ENCODE peak calls at places on chromosomes 1 and 21, in eight cellular contexts. One of them, this sample, is unnamed.

GRCh38 chr1:230047114-230047865 is 19.7 kb upstream of the GALNT2 start:
- DNase-seq in tibial nerve: no peak
- DNase-seq in SK-N-SH: no peak
- DNase-seq in AG04450: no peak
- DNase-seq in H1: no peak
- DNase-seq in adrenal gland: no peak
- DNase-seq in uterus: no peak
- DNase-seq in suprapubic skin: no peak
- DNase-seq in this sample: no peak

GRCh38 chr21:37658994-37659458 is 257.2 kb downstream of the KCNJ6 start:
- DNase-seq in tibial nerve: peak; percentile 23
- DNase-seq in SK-N-SH: no peak
- DNase-seq in AG04450: peak; percentile 21
- DNase-seq in H1: no peak
- DNase-seq in adrenal gland: peak; percentile 46
- DNase-seq in uterus: peak; percentile 73
- DNase-seq in suprapubic skin: no peak
- DNase-seq in this sample: no peak

GRCh38 chr1:56525463-56526155 is 53.8 kb downstream of the PLPP3 start:
- DNase-seq in tibial nerve: no peak
- DNase-seq in SK-N-SH: no peak
- DNase-seq in AG04450: no peak
- DNase-seq in H1: no peak
- DNase-seq in adrenal gland: no peak
- DNase-seq in uterus: no peak
- DNase-seq in suprapubic skin: no peak
- DNase-seq in this sample: peak; percentile 14

GRCh38 chr1:53819387-53819786 is 18.7 kb downstream of the NDC1 start:
- DNase-seq in tibial nerve: no peak
- DNase-seq in SK-N-SH: no peak
- DNase-seq in AG04450: no peak
- DNase-seq in H1: no peak
- DNase-seq in adrenal gland: no peak
- DNase-seq in uterus: no peak
- DNase-seq in suprapubic skin: no peak
- DNase-seq in this sample: no peak

GRCh38 chr1:157438236-157439012 is 113.9 kb downstream of the FCRL5 start:
- DNase-seq in tibial nerve: no peak
- DNase-seq in SK-N-SH: no peak
- DNase-seq in AG04450: no peak
- DNase-seq in H1: no peak
- DNase-seq in adrenal gland: no peak
- DNase-seq in uterus: no peak
- DNase-seq in suprapubic skin: no peak
- DNase-seq in this sample: no peak

GRCh38 chr1:34500451-34500850 is 254.4 kb upstream of the GJB5 start:
- DNase-seq in tibial nerve: no peak
- DNase-seq in SK-N-SH: no peak
- DNase-seq in AG04450: no peak
- DNase-seq in H1: no peak
- DNase-seq in adrenal gland: peak; percentile 35
- DNase-seq in uterus: no peak
- DNase-seq in suprapubic skin: no peak
- DNase-seq in this sample: no peak

GRCh38 chr21:33036430-33037162 is 10.9 kb downstream of the OLIG2 start:
- DNase-seq in tibial nerve: no peak
- DNase-seq in SK-N-SH: no peak
- DNase-seq in AG04450: peak; percentile 18
- DNase-seq in H1: no peak
- DNase-seq in adrenal gland: no peak
- DNase-seq in uterus: no peak
- DNase-seq in suprapubic skin: no peak
- DNase-seq in this sample: no peak

GRCh38 chr1:229410692-229411433 is 23.0 kb downstream of the ACTA1 start:
- DNase-seq in tibial nerve: no peak
- DNase-seq in SK-N-SH: peak; percentile 86
- DNase-seq in AG04450: no peak
- DNase-seq in H1: no peak
- DNase-seq in adrenal gland: peak; percentile 91
- DNase-seq in uterus: peak; percentile 80
- DNase-seq in suprapubic skin: no peak
- DNase-seq in this sample: no peak

GRCh38 chr21:34360488-34361241 is 3.1 kb upstream of the KCNE2 start:
- DNase-seq in tibial nerve: no peak
- DNase-seq in SK-N-SH: no peak
- DNase-seq in AG04450: no peak
- DNase-seq in H1: no peak
- DNase-seq in adrenal gland: no peak
- DNase-seq in uterus: no peak
- DNase-seq in suprapubic skin: no peak
- DNase-seq in this sample: no peak

GRCh38 chr1:6001992-6002576 is 9.9 kb upstream of the NPHP4 start:
- DNase-seq in tibial nerve: no peak
- DNase-seq in SK-N-SH: peak; percentile 84
- DNase-seq in AG04450: no peak
- DNase-seq in H1: no peak
- DNase-seq in adrenal gland: peak; percentile 64
- DNase-seq in uterus: no peak
- DNase-seq in suprapubic skin: peak; percentile 55
- DNase-seq in this sample: no peak

GRCh38 chr1:48035371-48036141 is 38.4 kb upstream of the TRABD2B start:
- DNase-seq in tibial nerve: no peak
- DNase-seq in SK-N-SH: no peak
- DNase-seq in AG04450: no peak
- DNase-seq in H1: no peak
- DNase-seq in adrenal gland: no peak
- DNase-seq in uterus: no peak
- DNase-seq in suprapubic skin: peak; percentile 21
- DNase-seq in this sample: no peak

GRCh38 chr1:221915764-221916163 is 173.9 kb upstream of the DUSP10 start:
- DNase-seq in tibial nerve: no peak
- DNase-seq in SK-N-SH: no peak
- DNase-seq in AG04450: no peak
- DNase-seq in H1: no peak
- DNase-seq in adrenal gland: no peak
- DNase-seq in uterus: no peak
- DNase-seq in suprapubic skin: no peak
- DNase-seq in this sample: no peak

GRCh38 chr1:98653186-98653585 is 8.3 kb upstream of the SNX7 start:
- DNase-seq in tibial nerve: no peak
- DNase-seq in SK-N-SH: no peak
- DNase-seq in AG04450: no peak
- DNase-seq in H1: no peak
- DNase-seq in adrenal gland: no peak
- DNase-seq in uterus: no peak
- DNase-seq in suprapubic skin: no peak
- DNase-seq in this sample: no peak

GRCh38 chr1:40796939-40797667 is 13.5 kb downstream of the KCNQ4 start:
- DNase-seq in tibial nerve: no peak
- DNase-seq in SK-N-SH: no peak
- DNase-seq in AG04450: no peak
- DNase-seq in H1: no peak
- DNase-seq in adrenal gland: peak; percentile 93
- DNase-seq in uterus: no peak
- DNase-seq in suprapubic skin: no peak
- DNase-seq in this sample: no peak

GRCh38 chr1:109306832-109307362 is at the start of gene MYBPHL:
- DNase-seq in tibial nerve: no peak
- DNase-seq in SK-N-SH: no peak
- DNase-seq in AG04450: no peak
- DNase-seq in H1: no peak
- DNase-seq in adrenal gland: no peak
- DNase-seq in uterus: no peak
- DNase-seq in suprapubic skin: no peak
- DNase-seq in this sample: no peak

GRCh38 chr1:223319373-223319772 is 44.6 kb downstream of the SUSD4 start:
- DNase-seq in tibial nerve: no peak
- DNase-seq in SK-N-SH: no peak
- DNase-seq in AG04450: no peak
- DNase-seq in H1: no peak
- DNase-seq in adrenal gland: no peak
- DNase-seq in uterus: no peak
- DNase-seq in suprapubic skin: no peak
- DNase-seq in this sample: no peak

GRCh38 chr1:206583461-206584264 is 28.6 kb downstream of the EIF2D start:
- DNase-seq in tibial nerve: peak; percentile 70
- DNase-seq in SK-N-SH: peak; percentile 84
- DNase-seq in AG04450: peak; percentile 29
- DNase-seq in H1: peak; percentile 36
- DNase-seq in adrenal gland: peak; percentile 85
- DNase-seq in uterus: peak; percentile 71
- DNase-seq in suprapubic skin: peak; percentile 82
- DNase-seq in this sample: no peak

GRCh38 chr1:153404768-153405167 is 11.6 kb upstream of the S100A7A start:
- DNase-seq in tibial nerve: no peak
- DNase-seq in SK-N-SH: peak; percentile 41
- DNase-seq in AG04450: no peak
- DNase-seq in H1: peak; percentile 19
- DNase-seq in adrenal gland: peak; percentile 27
- DNase-seq in uterus: no peak
- DNase-seq in suprapubic skin: no peak
- DNase-seq in this sample: no peak

GRCh38 chr21:17758703-17759102 is 60.5 kb downstream of the C21orf91 start:
- DNase-seq in tibial nerve: no peak
- DNase-seq in SK-N-SH: no peak
- DNase-seq in AG04450: no peak
- DNase-seq in H1: no peak
- DNase-seq in adrenal gland: no peak
- DNase-seq in uterus: no peak
- DNase-seq in suprapubic skin: no peak
- DNase-seq in this sample: no peak

GRCh38 chr1:1161683-1162079 is 12.0 kb upstream of the TTLL10 start:
- DNase-seq in tibial nerve: no peak
- DNase-seq in SK-N-SH: no peak
- DNase-seq in AG04450: no peak
- DNase-seq in H1: no peak
- DNase-seq in adrenal gland: no peak
- DNase-seq in uterus: no peak
- DNase-seq in suprapubic skin: no peak
- DNase-seq in this sample: no peak

GRCh38 chr1:7457811-7458210 is 313.3 kb upstream of the VAMP3 start:
- DNase-seq in tibial nerve: no peak
- DNase-seq in SK-N-SH: peak; percentile 61
- DNase-seq in AG04450: no peak
- DNase-seq in H1: no peak
- DNase-seq in adrenal gland: no peak
- DNase-seq in uterus: no peak
- DNase-seq in suprapubic skin: no peak
- DNase-seq in this sample: no peak

GRCh38 chr1:159921251-159921650 is 4.1 kb downstream of the TAGLN2 start:
- DNase-seq in tibial nerve: no peak
- DNase-seq in SK-N-SH: no peak
- DNase-seq in AG04450: no peak
- DNase-seq in H1: no peak
- DNase-seq in adrenal gland: no peak
- DNase-seq in uterus: no peak
- DNase-seq in suprapubic skin: no peak
- DNase-seq in this sample: no peak

GRCh38 chr1:204583909-204584632 is 67.9 kb downstream of the MDM4 start:
- DNase-seq in tibial nerve: no peak
- DNase-seq in SK-N-SH: peak; percentile 75
- DNase-seq in AG04450: no peak
- DNase-seq in H1: no peak
- DNase-seq in adrenal gland: no peak
- DNase-seq in uterus: no peak
- DNase-seq in suprapubic skin: no peak
- DNase-seq in this sample: no peak

GRCh38 chr21:38813143-38813542 is 7.4 kb downstream of the ETS2 start:
- DNase-seq in tibial nerve: no peak
- DNase-seq in SK-N-SH: no peak
- DNase-seq in AG04450: no peak
- DNase-seq in H1: no peak
- DNase-seq in adrenal gland: no peak
- DNase-seq in uterus: no peak
- DNase-seq in suprapubic skin: no peak
- DNase-seq in this sample: no peak
- H3K4me3 ChIP-seq in tibial nerve: no peak overlapping the region
- H3K4me3 ChIP-seq in SK-N-SH: no peak overlapping the region
- H3K4me3 ChIP-seq in AG04450: no peak overlapping the region
- H3K4me3 ChIP-seq in H1: no peak overlapping the region
- H3K4me3 ChIP-seq in adrenal gland: no peak overlapping the region
- H3K4me3 ChIP-seq in uterus: no peak overlapping the region
- H3K4me3 ChIP-seq in suprapubic skin: no peak overlapping the region
- H3K4me3 ChIP-seq in this sample: no peak overlapping the region

DNA sequence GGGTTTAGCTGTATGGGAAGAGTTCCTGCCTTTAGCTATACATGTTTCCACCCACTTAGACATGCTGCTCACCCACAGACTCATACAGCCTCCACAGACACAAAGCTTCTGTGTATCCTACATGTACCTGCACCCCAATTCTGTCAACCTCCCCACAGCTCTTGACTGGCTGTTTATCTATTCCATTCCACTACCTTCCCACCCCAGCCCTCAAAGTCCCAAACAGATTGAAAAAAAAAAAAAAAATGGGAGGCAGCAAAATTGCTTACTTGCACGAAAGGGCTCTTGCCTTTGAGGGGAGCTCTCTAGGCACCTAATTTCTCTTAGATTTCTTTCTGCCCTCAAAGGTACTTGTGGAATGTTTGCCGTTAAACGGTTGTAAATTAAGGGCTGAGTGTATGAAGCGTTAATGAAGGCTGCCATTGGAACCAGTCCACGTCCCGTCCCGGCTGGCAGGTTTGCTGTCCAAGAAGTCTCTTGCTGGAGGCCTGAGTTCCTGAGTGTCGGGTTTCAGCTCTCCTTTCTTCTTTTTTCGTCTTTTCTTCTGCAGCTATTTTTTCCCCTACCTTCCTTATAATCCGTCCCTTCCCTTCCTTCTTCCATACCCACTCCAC is 43.6 kb downstream of the PBX1 start:
- DNase-seq in tibial nerve: no peak
- DNase-seq in SK-N-SH: no peak
- DNase-seq in AG04450: no peak
- DNase-seq in H1: peak; percentile 49
- DNase-seq in adrenal gland: peak; percentile 60
- DNase-seq in uterus: peak; percentile 70
- DNase-seq in suprapubic skin: no peak
- DNase-seq in this sample: no peak
- TF ChIP-seq CTCF in tibial nerve: no peak
- TF ChIP-seq CTCF in SK-N-SH: peak; percentile 8
- TF ChIP-seq CTCF in AG04450: no peak
- TF ChIP-seq CTCF in H1: no peak
- TF ChIP-seq CTCF in adrenal gland: no peak
- TF ChIP-seq CTCF in uterus: no peak
- TF ChIP-seq CTCF in suprapubic skin: no peak
- TF ChIP-seq CTCF in this sample: no peak

GRCh38 chr21:38984982-38985422 is 179.3 kb downstream of the ETS2 start:
- DNase-seq in tibial nerve: no peak
- DNase-seq in SK-N-SH: peak; percentile 79
- DNase-seq in AG04450: no peak
- DNase-seq in H1: no peak
- DNase-seq in adrenal gland: no peak
- DNase-seq in uterus: no peak
- DNase-seq in suprapubic skin: no peak
- DNase-seq in this sample: no peak
- H3K27ac ChIP-seq in tibial nerve: peak overlapping the region; percentile 80
- H3K27ac ChIP-seq in SK-N-SH: peak overlapping the region; percentile 99
- H3K27ac ChIP-seq in AG04450: peak overlapping the region; percentile 78
- H3K27ac ChIP-seq in H1: no peak overlapping the region
- H3K27ac ChIP-seq in adrenal gland: peak overlapping the region; percentile 35
- H3K27ac ChIP-seq in uterus: peak overlapping the region; percentile 76
- H3K27ac ChIP-seq in suprapubic skin: peak overlapping the region; percentile 82
- H3K27ac ChIP-seq in this sample: peak overlapping the region; percentile 82

DNA sequence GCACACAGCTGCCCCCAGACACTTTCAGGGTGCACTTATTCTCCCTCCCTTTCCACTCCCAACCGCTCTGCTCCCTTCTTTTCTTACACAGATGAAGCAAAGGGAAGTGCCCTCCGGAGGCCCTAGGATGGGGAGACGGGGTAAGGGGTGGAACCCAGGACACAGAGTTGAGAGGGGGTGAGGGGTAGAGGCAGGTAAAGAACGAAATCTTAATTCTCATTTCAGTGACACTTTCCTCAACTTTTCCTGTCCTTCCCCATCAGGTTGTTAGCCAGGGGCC is 12.8 kb downstream of the PLEKHO1 start:
- DNase-seq in tibial nerve: no peak
- DNase-seq in SK-N-SH: no peak
- DNase-seq in AG04450: no peak
- DNase-seq in H1: no peak
- DNase-seq in adrenal gland: no peak
- DNase-seq in uterus: no peak
- DNase-seq in suprapubic skin: no peak
- DNase-seq in this sample: no peak
- H3K4me3 ChIP-seq in tibial nerve: peak overlapping the region; percentile 30
- H3K4me3 ChIP-seq in SK-N-SH: peak overlapping the region; percentile 18
- H3K4me3 ChIP-seq in AG04450: no peak overlapping the region
- H3K4me3 ChIP-seq in H1: peak overlapping the region; percentile 55
- H3K4me3 ChIP-seq in adrenal gland: peak overlapping the region; percentile 39
- H3K4me3 ChIP-seq in uterus: peak overlapping the region; percentile 31
- H3K4me3 ChIP-seq in suprapubic skin: peak overlapping the region; percentile 46
- H3K4me3 ChIP-seq in this sample: no peak overlapping the region

This sample was measured in esophagus squamous epithelium.